ENCODE peak calls at places on chromosomes 2 and 18, in seven cellular contexts. V is D721Med, C is GM13976, O is GM10248, X is AG10803, I is adrenal gland, N is cardiac muscle cell. J is an unnamed sample.

GRCh38 chr18:23857756-23858155 is 156.8 kb upstream of the TTC39C start:
- DNase-seq in I (no peak), N (peak), O (no peak), V (no peak), C (no peak), X (peak), J (peak)

GRCh38 chr2:223941579-223942277 is 3.4 kb downstream of the WDFY1 start:
- DNase-seq in O (peak), X (peak), V (no peak), I (no peak), C (peak), N (peak), J (no peak)

GRCh38 chr18:7415081-7415894 is 151.8 kb upstream of the PTPRM start:
- DNase-seq in X (no peak), I (no peak), V (no peak), O (no peak), C (no peak), N (peak), J (no peak)

GRCh38 chr18:44080054-44080453 is 600.6 kb upstream of the SETBP1 start:
- DNase-seq in V (no peak), I (no peak), O (no peak), C (no peak), N (peak), X (no peak), J (no peak)

GRCh38 chr2:45567974-45568789 is 42.9 kb downstream of the SRBD1 start:
- DNase-seq in V (no peak), X (no peak), O (peak), I (no peak), N (peak), C (peak), J (no peak)

GRCh38 chr2:197852127-197852526 is 47.7 kb downstream of the PLCL1 start:
- DNase-seq in X (no peak), V (no peak), N (no peak), C (no peak), I (no peak), O (no peak), J (no peak)

GRCh38 chr2:5176764-5177163 is 515.4 kb upstream of the SOX11 start:
- DNase-seq in X (no peak), V (no peak), I (no peak), C (no peak), O (no peak), N (no peak), J (no peak)

GRCh38 chr2:156826342-156826933 is 390.3 kb downstream of the GPD2 start:
- DNase-seq in N (peak), X (peak), O (no peak), C (no peak), I (no peak), V (no peak), J (no peak)

GRCh38 chr2:241777167-241777685 is 604 bp downstream of the GAL3ST2 start:
- DNase-seq in I (no peak), C (peak), N (no peak), V (peak), X (no peak), O (no peak), J (no peak)

GRCh38 chr2:24228470-24228869 is 53.6 kb downstream of the FAM228A start:
- DNase-seq in N (peak), V (no peak), I (no peak), X (no peak), O (no peak), C (peak), J (no peak)

GRCh38 chr2:63817382-63817781 is 24.3 kb upstream of the UGP2 start:
- DNase-seq in C (no peak), O (no peak), V (no peak), X (no peak), I (no peak), N (no peak), J (no peak)

GRCh38 chr2:170122883-170123547 is 54.9 kb upstream of the MYO3B start:
- DNase-seq in N (no peak), X (no peak), O (no peak), I (no peak), V (no peak), C (no peak), J (peak)

GRCh38 chr2:132415256-132416079 is 1.1 kb upstream of the GPR39 start:
- DNase-seq in O (no peak), N (peak), I (peak), C (no peak), X (peak), V (no peak), J (peak)

GRCh38 chr2:169354244-169354643 is 8.1 kb downstream of the LRP2 start:
- DNase-seq in N (no peak), I (no peak), V (no peak), O (peak), X (no peak), C (no peak), J (no peak)

GRCh38 chr2:231642631-231643493 is 50.2 kb downstream of the TEX44 start:
- DNase-seq in I (peak), N (peak), V (no peak), O (peak), X (peak), C (peak), J (peak)

GRCh38 chr2:171798156-171798815 is 95.8 kb downstream of the SLC25A12 start:
- DNase-seq in O (no peak), C (no peak), X (peak), I (no peak), N (peak), V (no peak), J (no peak)

GRCh38 chr2:172442072-172442895 is 14.9 kb downstream of the ITGA6 start:
- DNase-seq in X (peak), V (no peak), N (peak), I (no peak), C (no peak), O (no peak), J (peak)

GRCh38 chr2:169782513-169782912 is 16.2 kb upstream of the SSB start:
- DNase-seq in V (no peak), I (no peak), N (no peak), X (no peak), O (no peak), C (no peak), J (no peak)

GRCh38 chr2:173151671-173152398 is 76.2 kb downstream of the MAP3K20 start:
- DNase-seq in C (peak), N (peak), O (peak), V (no peak), I (no peak), X (peak), J (no peak)

GRCh38 chr2:42978175-42978886 is 185.9 kb upstream of the HAAO start:
- DNase-seq in O (no peak), N (no peak), X (no peak), C (no peak), I (no peak), V (no peak), J (peak)

GRCh38 chr2:27705851-27706622 is 42.3 kb downstream of the SLC4A1AP start:
- DNase-seq in N (peak), V (no peak), I (peak), O (no peak), X (peak), C (no peak), J (peak)

GRCh38 chr2:167353605-167354280 is 465.5 kb downstream of the XIRP2 start:
- DNase-seq in X (no peak), V (no peak), I (no peak), N (no peak), C (no peak), O (no peak), J (no peak)

GRCh38 chr18:29779096-29779495 is 1263.4 kb downstream of the DSC3 start:
- DNase-seq in C (no peak), O (no peak), I (no peak), V (no peak), N (peak), X (peak), J (no peak)

GRCh38 chr2:181471783-181472182 is 14.6 kb downstream of the ITGA4 start:
- DNase-seq in I (no peak), C (no peak), V (no peak), X (no peak), O (no peak), N (no peak), J (no peak)

GRCh38 chr18:35836932-35837331 is 135.5 kb upstream of the RMP24 start:
- DNase-seq in I (no peak), O (no peak), V (no peak), C (no peak), X (no peak), N (no peak), J (no peak)

GRCh38 chr2:138536302-138536701 is 34.7 kb downstream of the SPOPL start:
- DNase-seq in C (peak), X (peak), O (no peak), I (no peak), V (no peak), N (peak), J (no peak)

GRCh38 chr2:158239271-158239670 is 137.6 kb downstream of the UPP2 start:
- DNase-seq in C (no peak), I (no peak), O (no peak), V (no peak), N (no peak), X (no peak), J (no peak)

GRCh38 chr2:233436191-233436581 is 81.9 kb downstream of the DGKD start:
- DNase-seq in N (no peak), O (no peak), V (no peak), X (no peak), C (no peak), I (no peak), J (no peak)

GRCh38 chr18:35728676-35729075 is 147.1 kb downstream of the GALNT1 start:
- DNase-seq in N (peak), X (no peak), V (no peak), C (no peak), O (no peak), I (no peak), J (no peak)

DNA sequence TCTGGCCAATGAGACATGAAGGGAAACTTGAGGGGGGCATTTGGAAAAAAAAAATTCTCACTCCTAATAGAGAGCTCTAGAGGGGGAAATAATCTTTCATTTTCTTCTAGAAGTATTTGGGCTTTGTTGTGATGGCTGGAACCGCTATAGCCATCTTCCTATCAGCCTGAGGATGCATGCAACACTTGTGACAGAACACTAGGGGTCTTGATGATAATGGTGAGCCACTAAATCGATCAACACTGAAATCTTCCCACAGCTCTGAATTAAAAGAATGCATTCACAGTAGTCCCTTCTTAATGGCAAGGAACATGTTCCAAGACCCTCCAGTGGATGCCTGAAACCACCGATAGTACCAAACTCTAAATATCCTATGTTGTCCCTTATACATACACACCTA is 325.3 kb downstream of the LNPK start:
- DNase-seq in V (no peak), C (no peak), N (no peak), O (no peak), I (no peak), X (no peak), J (no peak)
- TF ChIP-seq CTCF in V (no peak), C (no peak), N (no peak), O (no peak), I (no peak), X (peak), J (no peak)

GRCh38 chr2:20635698-20636584 is 15.0 kb downstream of the HS1BP3 start:
- DNase-seq in N (peak), O (peak), C (peak), I (peak), V (peak), X (peak), J (peak)
- TF ChIP-seq CTCF in N (peak), O (peak), C (peak), I (peak), V (peak), X (peak), J (peak)

GRCh38 chr2:1744446-1745170 is at the start of gene PXDN:
- DNase-seq in N (peak), C (no peak), O (no peak), I (no peak), X (peak), V (no peak), J (no peak)

GRCh38 chr2:1742300-1742679 is 2.0 kb downstream of the PXDN start:
- DNase-seq in C (no peak), I (no peak), O (no peak), N (no peak), V (no peak), X (no peak), J (no peak)

GRCh38 chr2:1744151-1744445 is 217 bp downstream of the PXDN start:
- DNase-seq in C (no peak), I (no peak), N (no peak), X (no peak), V (no peak), O (no peak), J (no peak)

GRCh38 chr2:1742680-1743395 is 1.5 kb downstream of the PXDN start:
- DNase-seq in N (peak), C (no peak), O (no peak), I (no peak), X (peak), V (no peak), J (no peak)

GRCh38 chr2:1743396-1744150 is 742 bp downstream of the PXDN start:
- DNase-seq in V (no peak), N (peak), C (no peak), X (peak), O (no peak), I (no peak), J (no peak)
- TF ChIP-seq CTCF in V (no peak), N (no peak), C (no peak), X (no peak), O (no peak), I (no peak), J (no peak)

DNA sequence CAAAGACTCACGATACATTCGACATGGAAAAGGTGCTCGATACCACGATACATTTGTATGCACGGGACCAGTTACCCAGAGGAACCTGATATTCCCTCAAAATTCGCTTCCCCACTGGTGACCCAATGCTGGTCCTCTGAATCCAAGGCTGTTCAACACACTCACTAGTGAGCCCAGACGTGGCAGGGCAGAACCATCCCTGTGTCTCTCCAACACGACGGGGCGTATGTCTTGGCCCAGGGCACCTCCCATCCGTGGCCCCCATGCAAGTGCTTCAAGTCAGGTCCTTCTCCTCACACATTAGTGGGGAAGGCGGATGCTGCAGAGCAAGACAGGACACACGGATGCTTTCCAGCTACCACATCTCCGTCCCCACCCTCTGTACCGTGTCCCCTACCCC is 6.1 kb downstream of the CRACDL start:
- DNase-seq in C (no peak), O (no peak), X (no peak), N (no peak), V (no peak), I (no peak), J (no peak)
- TF ChIP-seq CTCF in C (no peak), O (no peak), X (no peak), N (no peak), V (no peak), I (no peak), J (no peak)

GRCh38 chr2:226794077-226794670 is 5.4 kb downstream of the IRS1 start:
- DNase-seq in I (no peak), N (no peak), X (peak), V (no peak), O (no peak), C (no peak), J (no peak)

GRCh38 chr2:226796840-226797288 is 2.8 kb downstream of the IRS1 start:
- DNase-seq in V (peak), O (peak), X (peak), N (no peak), I (peak), C (peak), J (peak)

GRCh38 chr2:226796012-226796839 is 3.4 kb downstream of the IRS1 start:
- DNase-seq in I (peak), O (no peak), X (peak), C (peak), N (no peak), V (no peak), J (no peak)

GRCh38 chr2:226794751-226795171 is 4.9 kb downstream of the IRS1 start:
- DNase-seq in C (no peak), O (no peak), I (peak), X (peak), N (peak), V (no peak), J (no peak)

DNA sequence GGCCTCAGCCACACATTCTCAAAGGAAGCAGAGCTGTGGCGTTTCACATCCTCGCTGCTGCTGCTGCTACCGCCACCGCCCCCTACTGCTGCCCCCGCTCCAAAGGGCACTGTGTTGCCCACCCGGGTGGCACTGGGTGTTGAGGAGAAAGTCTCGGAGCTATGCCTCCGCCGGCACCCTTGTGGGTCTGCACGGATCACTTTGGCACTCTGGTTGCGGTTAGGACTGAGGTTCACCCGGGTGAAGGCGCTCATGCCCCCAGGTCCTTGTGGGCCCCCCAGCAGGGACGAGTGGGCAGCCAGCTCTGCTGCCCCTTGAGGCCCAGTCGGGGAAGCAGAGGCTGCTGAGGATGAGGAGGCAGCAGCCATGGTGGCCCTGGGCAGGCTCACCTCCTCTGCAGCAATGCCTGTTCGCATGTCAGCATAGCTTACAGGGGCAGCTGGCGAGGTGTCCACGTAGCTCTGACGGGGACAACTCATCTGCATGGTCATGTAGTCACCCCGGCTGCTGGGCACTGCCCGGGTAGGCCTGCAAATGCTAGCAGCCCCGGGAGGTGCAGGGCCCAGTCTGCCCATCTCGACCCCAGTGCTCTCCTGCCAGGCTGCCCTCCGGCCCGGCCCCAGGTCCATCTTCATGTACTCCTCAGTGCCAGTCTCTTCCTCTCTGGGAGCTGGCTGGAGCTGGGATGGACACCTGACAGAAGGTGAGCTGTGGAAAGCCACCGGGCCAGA is 4.2 kb downstream of the IRS1 start:
- DNase-seq in N (no peak), I (peak), X (peak), C (no peak), V (no peak), O (no peak), J (peak)
- TF ChIP-seq CTCF in N (no peak), I (peak), X (peak), C (no peak), V (no peak), O (no peak), J (peak)

GRCh38 chr18:5975111-5975622 is 79.8 kb upstream of the TMEM200C start:
- DNase-seq in I (no peak), X (peak), C (peak), O (peak), N (peak), V (no peak), J (no peak)
- TF ChIP-seq CTCF in I (no peak), X (peak), C (no peak), O (peak), N (no peak), V (no peak), J (no peak)

DNA sequence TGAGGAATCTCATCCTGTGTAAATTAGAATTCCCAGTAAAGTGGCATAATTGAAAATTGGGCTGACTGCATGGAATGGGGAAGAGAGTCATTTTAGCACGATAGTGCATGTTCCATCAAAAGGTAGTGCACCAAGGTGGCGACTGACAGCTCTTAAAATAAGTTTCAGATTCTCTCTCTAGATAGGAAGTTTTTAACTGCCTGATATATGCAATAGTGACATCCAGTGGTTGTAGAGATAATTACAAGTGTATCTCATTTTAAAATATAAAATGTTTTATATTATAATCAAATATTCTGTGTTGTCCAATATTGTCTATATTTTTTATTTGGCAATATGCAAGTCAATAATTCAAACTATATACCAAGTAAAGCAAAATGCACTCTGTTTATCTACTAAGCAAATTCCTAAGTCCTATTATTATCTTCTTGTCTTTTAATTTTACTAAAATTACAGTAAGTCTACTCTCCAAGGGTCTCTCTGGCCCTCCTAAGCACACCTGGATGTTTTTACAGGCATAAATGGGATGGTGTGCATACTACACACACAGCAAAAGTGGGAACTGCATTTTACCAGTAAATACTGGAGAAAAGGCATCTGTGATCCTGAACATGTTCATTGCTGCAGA is 397.7 kb upstream of the HNRNPA3 start:
- DNase-seq in O (peak), V (no peak), N (peak), X (peak), C (peak), I (no peak), J (no peak)
- TF ChIP-seq CTCF in O (peak), V (peak), N (peak), X (peak), C (peak), I (peak), J (peak)

GRCh38 chr2:189798312-189799029 is 14.2 kb downstream of the PMS1 start:
- DNase-seq in N (peak), C (peak), V (no peak), I (no peak), O (peak), X (peak), J (no peak)
- TF ChIP-seq CTCF in N (peak), C (peak), V (peak), I (peak), O (peak), X (peak), J (peak)

DNA sequence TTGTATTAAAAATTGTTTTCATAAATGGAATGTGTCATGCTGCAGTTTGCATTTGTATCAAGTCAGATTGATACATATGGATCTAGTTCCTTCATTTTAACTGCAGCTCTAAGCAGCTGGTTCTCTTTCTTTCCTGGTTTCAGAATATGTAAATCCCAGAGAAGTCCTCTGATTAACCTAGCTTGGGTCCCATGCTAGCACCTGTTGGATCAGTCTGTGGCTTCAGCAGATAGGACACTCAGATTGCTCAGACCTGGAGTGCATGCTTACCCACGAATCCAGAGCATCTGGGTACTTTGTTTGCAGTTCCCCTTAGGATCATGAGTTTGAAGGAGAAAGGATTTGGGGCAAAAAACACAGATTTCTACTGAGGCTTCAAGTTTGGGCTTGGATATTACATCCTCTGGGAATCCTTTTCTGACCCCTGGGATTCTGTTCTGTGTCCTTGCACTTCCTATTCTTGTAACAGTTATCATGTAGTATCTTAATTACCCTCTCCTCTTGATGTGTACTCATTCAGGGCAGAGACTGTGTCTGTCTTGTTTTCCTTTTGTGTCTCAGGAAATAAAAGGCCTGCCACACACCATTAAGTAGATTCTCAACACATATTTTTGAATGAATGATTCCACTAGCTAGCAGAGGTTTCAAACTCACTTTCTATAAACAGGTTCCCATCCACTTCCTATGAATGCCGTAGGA is 142.1 kb downstream of the PHLPP1 start:
- DNase-seq in C (no peak), X (no peak), O (no peak), V (no peak), I (no peak), N (no peak), J (no peak)
- TF ChIP-seq CTCF in C (no peak), X (no peak), O (no peak), V (no peak), I (no peak), N (no peak), J (no peak)